ENCODE peak calls at places on chromosomes 13 and 19, in eight cellular contexts. B is PC-9, R is OCI-LY7, H is PC-3, F is GM23338, N is HCT116, C is SK-N-SH, P is MM.1S. D is an unnamed sample. For H3K9me2, the result is how much of the 10 kb centered on the place peaks cover.

GRCh38 chr13:43905435-43906031 is 25.8 kb downstream of the LACC1 start:
- DNase-seq in B (peak), R (peak), H (peak), F (peak), N (peak), C (peak), P (peak), D (peak)

GRCh38 chr19:342801-343421 is 1.7 kb downstream of the MIER2 start:
- DNase-seq in B (peak), R (no peak), H (peak), F (no peak), N (peak), C (no peak), P (no peak), D (no peak)

GRCh38 chr19:41575998-41576397 is at the start of gene CEACAM21:
- DNase-seq in B (no peak), R (peak), H (no peak), F (no peak), N (no peak), C (no peak), P (peak), D (no peak)

GRCh38 chr13:52454459-52454824 is 836 bp upstream of the CKAP2 start:
- DNase-seq in B (no peak), R (peak), H (peak), F (peak), N (no peak), C (peak), P (peak), D (peak)

GRCh38 chr13:46304546-46304945 is 82.5 kb downstream of the RUBCNL start:
- DNase-seq in B (no peak), R (no peak), H (no peak), F (no peak), N (no peak), C (no peak), P (no peak), D (no peak)

GRCh38 chr13:44399045-44399444 is 25.4 kb downstream of the SERP2 start:
- DNase-seq in B (no peak), R (no peak), H (no peak), F (no peak), N (no peak), C (no peak), P (no peak), D (no peak)

GRCh38 chr13:77990973-77991372 is 72.3 kb upstream of the EDNRB start:
- DNase-seq in B (no peak), R (no peak), H (no peak), F (no peak), N (no peak), C (no peak), P (no peak), D (no peak)

GRCh38 chr19:39127812-39128510 is 2.4 kb downstream of the PAK4 start:
- DNase-seq in B (no peak), R (no peak), H (no peak), F (no peak), N (no peak), C (no peak), P (no peak), D (no peak)

GRCh38 chr19:1161716-1162115 is 12.4 kb downstream of the SBNO2 start:
- DNase-seq in B (peak), R (no peak), H (no peak), F (no peak), N (no peak), C (no peak), P (no peak), D (no peak)

GRCh38 chr13:101399365-101399764 is 16.9 kb downstream of the NALCN start:
- DNase-seq in B (no peak), R (no peak), H (no peak), F (no peak), N (no peak), C (no peak), P (no peak), D (no peak)

GRCh38 chr13:28654276-28654675 is 4.7 kb upstream of the POMP start:
- DNase-seq in B (no peak), R (no peak), H (no peak), F (no peak), N (no peak), C (no peak), P (no peak), D (no peak)

GRCh38 chr13:44605275-44605674 is 29.1 kb upstream of the TSC22D1 start:
- DNase-seq in B (no peak), R (no peak), H (no peak), F (no peak), N (no peak), C (no peak), P (no peak), D (no peak)

GRCh38 chr19:50829801-50830200 is 3.6 kb downstream of the KLK15 start:
- DNase-seq in B (no peak), R (no peak), H (no peak), F (no peak), N (no peak), C (peak), P (no peak), D (no peak)

GRCh38 chr19:1079566-1080111 is 12.7 kb downstream of the ARHGAP45 start:
- DNase-seq in B (no peak), R (no peak), H (no peak), F (peak), N (no peak), C (peak), P (no peak), D (no peak)

GRCh38 chr13:30711375-30711774 is 24.0 kb upstream of the ALOX5AP start:
- DNase-seq in B (peak), R (no peak), H (peak), F (no peak), N (no peak), C (no peak), P (no peak), D (peak)

GRCh38 chr13:91409661-91410060 is 11.2 kb downstream of the GPC5 start:
- DNase-seq in B (no peak), R (no peak), H (no peak), F (no peak), N (no peak), C (no peak), P (no peak), D (no peak)

GRCh38 chr19:33688657-33688992 is 66.9 kb downstream of the CHST8 start:
- DNase-seq in B (no peak), R (no peak), H (no peak), F (no peak), N (no peak), C (no peak), P (no peak), D (no peak)

GRCh38 chr13:73833331-73834070 is 300.7 kb downstream of the KLF12 start:
- DNase-seq in B (no peak), R (no peak), H (no peak), F (no peak), N (no peak), C (no peak), P (no peak), D (no peak)

GRCh38 chr13:113322890-113323651 is 26.0 kb downstream of the LAMP1 start:
- DNase-seq in B (no peak), R (no peak), H (no peak), F (no peak), N (no peak), C (no peak), P (no peak), D (no peak)

GRCh38 chr13:113323869-113324268 is 26.8 kb downstream of the LAMP1 start:
- DNase-seq in B (no peak), R (no peak), H (no peak), F (no peak), N (no peak), C (no peak), P (no peak), D (no peak)

GRCh38 chr13:113320226-113320875 is 23.3 kb downstream of the LAMP1 start:
- DNase-seq in B (no peak), R (no peak), H (no peak), F (no peak), N (no peak), C (no peak), P (no peak), D (no peak)

GRCh38 chr13:113321546-113321945 is 24.5 kb downstream of the LAMP1 start:
- DNase-seq in B (no peak), R (no peak), H (no peak), F (no peak), N (no peak), C (no peak), P (no peak), D (no peak)

GRCh38 chr13:113322043-113322461 is 25.0 kb downstream of the LAMP1 start:
- DNase-seq in B (no peak), R (no peak), H (no peak), F (no peak), N (no peak), C (no peak), P (no peak), D (no peak)
- H3K9me2 ChIP-seq in B (under half), R (under half), H (under half), F (under half), N (under half), C (under half), P (under half), D (under half)

GRCh38 chr19:8610928-8611284 is 391 bp upstream of the ADAMTS10 start:
- DNase-seq in B (no peak), R (no peak), H (no peak), F (peak), N (no peak), C (no peak), P (no peak), D (peak)

GRCh38 chr19:8609210-8610040 is 1.1 kb downstream of the ADAMTS10 start:
- DNase-seq in B (no peak), R (no peak), H (no peak), F (peak), N (peak), C (peak), P (no peak), D (peak)

GRCh38 chr19:8608858-8609209 is 1.7 kb downstream of the ADAMTS10 start:
- DNase-seq in B (no peak), R (no peak), H (no peak), F (no peak), N (no peak), C (no peak), P (no peak), D (no peak)

GRCh38 chr19:8611391-8611883 is 922 bp upstream of the ADAMTS10 start:
- DNase-seq in B (no peak), R (no peak), H (no peak), F (peak), N (no peak), C (peak), P (no peak), D (no peak)

DNA sequence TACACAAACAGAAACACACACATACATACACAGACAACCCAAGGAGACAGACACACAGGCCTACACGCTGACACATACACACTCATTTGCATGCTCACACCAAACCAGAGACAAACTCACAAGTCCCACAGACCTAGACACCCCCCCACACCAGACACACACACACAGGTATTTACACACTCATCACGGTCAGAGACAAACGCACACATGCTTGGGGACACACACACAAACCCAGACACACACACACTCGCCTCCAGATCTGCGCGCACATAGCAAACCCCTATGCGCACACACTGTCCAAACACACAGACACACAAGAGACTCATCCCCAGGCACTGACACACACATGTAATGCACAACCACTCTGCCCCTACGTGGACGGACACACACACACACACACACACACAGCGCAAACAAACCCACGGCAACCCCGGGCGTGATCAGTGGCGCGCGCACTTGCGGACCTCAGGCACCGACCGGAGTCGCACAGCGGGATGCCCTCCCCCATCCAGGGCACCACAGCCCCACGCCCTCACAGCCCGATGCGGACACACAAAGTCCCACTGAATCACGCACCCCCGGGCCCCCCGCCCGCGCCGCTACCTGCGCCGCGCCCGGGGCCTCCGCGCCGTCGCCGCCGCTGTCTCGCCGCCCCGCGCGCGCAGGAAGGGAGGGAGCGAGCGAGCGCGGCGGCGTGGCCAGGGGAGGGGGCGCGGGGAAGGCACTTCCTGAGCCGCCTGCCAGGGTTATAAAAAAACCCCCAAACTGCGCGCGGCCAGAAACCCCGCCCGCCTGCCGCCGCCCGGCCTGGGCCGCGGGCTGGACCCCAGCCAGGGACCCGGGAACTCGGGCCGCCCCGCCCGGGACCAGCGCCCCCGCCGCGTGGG is at the start of gene ADAMTS10:
- DNase-seq in B (no peak), R (no peak), H (no peak), F (peak), N (no peak), C (peak), P (no peak), D (peak)
- TF ChIP-seq CTCF in B (no peak), R (no peak), H (no peak), F (no peak), N (no peak), C (no peak), P (no peak), D (no peak)

GRCh38 chr13:93316848-93317247 is 90.2 kb downstream of the GPC6 start:
- DNase-seq in B (no peak), R (no peak), H (no peak), F (no peak), N (no peak), C (no peak), P (no peak), D (no peak)
- H3K4me3 ChIP-seq in B (no peak), R (no peak), H (no peak), F (no peak), N (no peak), C (no peak), P (no peak), D (no peak)

GRCh38 chr19:3837332-3837731 is 31.5 kb downstream of the ZFR2 start:
- DNase-seq in B (no peak), R (no peak), H (no peak), F (no peak), N (no peak), C (no peak), P (no peak), D (no peak)
- H3K9me2 ChIP-seq in B (under half), R (under half), H (under half), F (under half), N (under half), C (under half), P (under half), D (under half)

GRCh38 chr19:17234911-17235617 is 9.0 kb downstream of the OCEL1 start:
- DNase-seq in B (peak), R (peak), H (peak), F (peak), N (no peak), C (peak), P (peak), D (no peak)

GRCh38 chr19:17236831-17237543 is 8.7 kb downstream of the NR2F6 start:
- DNase-seq in B (no peak), R (no peak), H (no peak), F (peak), N (no peak), C (no peak), P (no peak), D (no peak)

GRCh38 chr19:17237747-17238706 is 7.7 kb downstream of the NR2F6 start:
- DNase-seq in B (peak), R (no peak), H (no peak), F (no peak), N (no peak), C (no peak), P (no peak), D (no peak)

GRCh38 chr19:17236414-17236716 is 9.4 kb downstream of the NR2F6 start:
- DNase-seq in B (peak), R (no peak), H (no peak), F (peak), N (no peak), C (no peak), P (no peak), D (no peak)

GRCh38 chr19:17235618-17236413 is 9.8 kb downstream of the OCEL1 start:
- DNase-seq in B (peak), R (peak), H (no peak), F (peak), N (no peak), C (peak), P (peak), D (peak)
- TF ChIP-seq CTCF in B (no peak), R (peak), H (peak), F (no peak), N (no peak), C (peak), P (peak), D (peak)